ENCODE peak calls at places on chromosomes 5 and 9, in six cellular contexts. One of them, this sample, is unnamed.
A peak's percentile ranks its signal among the peaks of the same experiment; 100 is the strongest.

GRCh38 chr5:138960145-138960692 is 85.1 kb upstream of the LRRTM2 start:
- DNase-seq in SJSA1: no peak
- DNase-seq in uterus: no peak
- DNase-seq in transverse colon: no peak
- DNase-seq in CD8-positive, alpha-beta T cell: no peak
- DNase-seq in kidney: no peak
- DNase-seq in this sample: no peak

GRCh38 chr5:121658221-121658620 is 193.5 kb upstream of the FTMT start:
- DNase-seq in SJSA1: no peak
- DNase-seq in uterus: no peak
- DNase-seq in transverse colon: no peak
- DNase-seq in CD8-positive, alpha-beta T cell: no peak
- DNase-seq in kidney: no peak
- DNase-seq in this sample: no peak

GRCh38 chr9:114472765-114473446 is 32.4 kb downstream of the WHRN start:
- DNase-seq in SJSA1: no peak
- DNase-seq in uterus: no peak
- DNase-seq in transverse colon: no peak
- DNase-seq in CD8-positive, alpha-beta T cell: no peak
- DNase-seq in kidney: no peak
- DNase-seq in this sample: peak; percentile 36

GRCh38 chr5:111223790-111224560 is at the start of gene CAMK4:
- DNase-seq in SJSA1: peak; percentile 77
- DNase-seq in uterus: peak; percentile 51
- DNase-seq in transverse colon: peak; percentile 60
- DNase-seq in CD8-positive, alpha-beta T cell: peak; percentile 70
- DNase-seq in kidney: peak; percentile 90
- DNase-seq in this sample: peak; percentile 83

GRCh38 chr5:36692791-36693763 is 86.7 kb downstream of the SLC1A3 start:
- DNase-seq in SJSA1: peak; percentile 68
- DNase-seq in uterus: peak; percentile 30
- DNase-seq in transverse colon: peak; percentile 60
- DNase-seq in CD8-positive, alpha-beta T cell: no peak
- DNase-seq in kidney: peak; percentile 88
- DNase-seq in this sample: peak; percentile 68

GRCh38 chr9:128108784-128109709 is 18.5 kb downstream of the PTGES2 start:
- DNase-seq in SJSA1: no peak
- DNase-seq in uterus: no peak
- DNase-seq in transverse colon: peak; percentile 52
- DNase-seq in CD8-positive, alpha-beta T cell: no peak
- DNase-seq in kidney: peak; percentile 42
- DNase-seq in this sample: no peak

GRCh38 chr9:98118640-98119601 is at the start of gene TRIM14:
- DNase-seq in SJSA1: peak; percentile 71
- DNase-seq in uterus: peak; percentile 30
- DNase-seq in transverse colon: peak; percentile 85
- DNase-seq in CD8-positive, alpha-beta T cell: no peak
- DNase-seq in kidney: peak; percentile 87
- DNase-seq in this sample: peak; percentile 72

GRCh38 chr9:17906204-17906840 is 327.5 kb downstream of the SH3GL2 start:
- DNase-seq in SJSA1: no peak
- DNase-seq in uterus: peak; percentile 63
- DNase-seq in transverse colon: peak; percentile 59
- DNase-seq in CD8-positive, alpha-beta T cell: no peak
- DNase-seq in kidney: peak; percentile 86
- DNase-seq in this sample: no peak

GRCh38 chr5:135977375-135977928 is 22.7 kb upstream of the LECT2 start:
- DNase-seq in SJSA1: no peak
- DNase-seq in uterus: no peak
- DNase-seq in transverse colon: peak; percentile 78
- DNase-seq in CD8-positive, alpha-beta T cell: peak; percentile 9
- DNase-seq in kidney: peak; percentile 82
- DNase-seq in this sample: peak; percentile 45

GRCh38 chr5:155136451-155136850 is 122.9 kb downstream of the KIF4B start:
- DNase-seq in SJSA1: no peak
- DNase-seq in uterus: no peak
- DNase-seq in transverse colon: no peak
- DNase-seq in CD8-positive, alpha-beta T cell: no peak
- DNase-seq in kidney: no peak
- DNase-seq in this sample: no peak

GRCh38 chr5:76766746-76767145 is 50.8 kb downstream of the F2R start:
- DNase-seq in SJSA1: peak; percentile 21
- DNase-seq in uterus: no peak
- DNase-seq in transverse colon: no peak
- DNase-seq in CD8-positive, alpha-beta T cell: no peak
- DNase-seq in kidney: no peak
- DNase-seq in this sample: peak; percentile 63

GRCh38 chr5:8686707-8687106 is 817.8 kb downstream of the MTRR start:
- DNase-seq in SJSA1: no peak
- DNase-seq in uterus: no peak
- DNase-seq in transverse colon: no peak
- DNase-seq in CD8-positive, alpha-beta T cell: no peak
- DNase-seq in kidney: no peak
- DNase-seq in this sample: peak; percentile 69

GRCh38 chr5:16883801-16884200 is 52.3 kb downstream of the MYO10 start:
- DNase-seq in SJSA1: no peak
- DNase-seq in uterus: no peak
- DNase-seq in transverse colon: no peak
- DNase-seq in CD8-positive, alpha-beta T cell: no peak
- DNase-seq in kidney: no peak
- DNase-seq in this sample: no peak

GRCh38 chr5:148791334-148791667 is 35.1 kb upstream of the ADRB2 start:
- DNase-seq in SJSA1: no peak
- DNase-seq in uterus: no peak
- DNase-seq in transverse colon: no peak
- DNase-seq in CD8-positive, alpha-beta T cell: no peak
- DNase-seq in kidney: no peak
- DNase-seq in this sample: no peak

GRCh38 chr9:35110327-35110758 is 5.3 kb downstream of the ATOSB start:
- DNase-seq in SJSA1: peak; percentile 31
- DNase-seq in uterus: no peak
- DNase-seq in transverse colon: no peak
- DNase-seq in CD8-positive, alpha-beta T cell: no peak
- DNase-seq in kidney: peak; percentile 80
- DNase-seq in this sample: peak; percentile 64

GRCh38 chr5:36844305-36844704 is 32.3 kb upstream of the NIPBL start:
- DNase-seq in SJSA1: no peak
- DNase-seq in uterus: no peak
- DNase-seq in transverse colon: no peak
- DNase-seq in CD8-positive, alpha-beta T cell: no peak
- DNase-seq in kidney: no peak
- DNase-seq in this sample: no peak

DNA sequence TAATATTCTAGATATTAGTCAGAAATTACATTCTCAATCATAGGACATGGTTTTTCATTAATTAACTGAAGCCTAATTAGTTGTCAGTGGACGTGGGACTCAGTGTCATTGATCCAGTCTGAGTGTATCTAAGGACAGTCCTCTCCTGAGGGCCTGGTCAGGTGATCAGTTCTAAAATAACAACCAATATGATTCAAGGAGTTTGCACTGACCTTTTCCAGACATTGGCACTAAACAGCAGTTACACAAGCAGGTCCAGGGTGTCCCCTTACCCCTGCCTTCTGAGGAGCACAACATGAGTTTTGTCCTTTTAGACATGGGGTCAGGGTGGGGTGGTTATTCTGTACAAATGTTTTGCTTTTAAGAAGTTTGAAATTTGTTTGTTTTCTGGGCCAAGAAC is 97.8 kb downstream of the CMYA5 start:
- DNase-seq in SJSA1: no peak
- DNase-seq in uterus: no peak
- DNase-seq in transverse colon: no peak
- DNase-seq in CD8-positive, alpha-beta T cell: no peak
- DNase-seq in kidney: no peak
- DNase-seq in this sample: no peak
- H3K4me1 ChIP-seq in SJSA1: no peaks in the 10 kb centered on the region
- H3K4me1 ChIP-seq in uterus: no peaks in the 10 kb centered on the region
- H3K4me1 ChIP-seq in transverse colon: no peaks in the 10 kb centered on the region
- H3K4me1 ChIP-seq in CD8-positive, alpha-beta T cell: no peaks in the 10 kb centered on the region
- H3K4me1 ChIP-seq in kidney: peaks cover 8% of the 10 kb centered on the region
- H3K4me1 ChIP-seq in this sample: no peaks in the 10 kb centered on the region

GRCh38 chr5:179792612-179793469 is 945 bp upstream of the LTC4S start:
- DNase-seq in SJSA1: no peak
- DNase-seq in uterus: peak; percentile 22
- DNase-seq in transverse colon: no peak
- DNase-seq in CD8-positive, alpha-beta T cell: no peak
- DNase-seq in kidney: no peak
- DNase-seq in this sample: no peak

GRCh38 chr5:179791881-179792611 is 1.7 kb upstream of the LTC4S start:
- DNase-seq in SJSA1: no peak
- DNase-seq in uterus: no peak
- DNase-seq in transverse colon: no peak
- DNase-seq in CD8-positive, alpha-beta T cell: no peak
- DNase-seq in kidney: no peak
- DNase-seq in this sample: no peak

GRCh38 chr5:179794575-179794974 is 789 bp downstream of the LTC4S start:
- DNase-seq in SJSA1: no peak
- DNase-seq in uterus: no peak
- DNase-seq in transverse colon: no peak
- DNase-seq in CD8-positive, alpha-beta T cell: no peak
- DNase-seq in kidney: no peak
- DNase-seq in this sample: no peak

GRCh38 chr5:179794171-179794570 is 385 bp downstream of the LTC4S start:
- DNase-seq in SJSA1: no peak
- DNase-seq in uterus: peak; percentile 18
- DNase-seq in transverse colon: no peak
- DNase-seq in CD8-positive, alpha-beta T cell: no peak
- DNase-seq in kidney: no peak
- DNase-seq in this sample: no peak

DNA sequence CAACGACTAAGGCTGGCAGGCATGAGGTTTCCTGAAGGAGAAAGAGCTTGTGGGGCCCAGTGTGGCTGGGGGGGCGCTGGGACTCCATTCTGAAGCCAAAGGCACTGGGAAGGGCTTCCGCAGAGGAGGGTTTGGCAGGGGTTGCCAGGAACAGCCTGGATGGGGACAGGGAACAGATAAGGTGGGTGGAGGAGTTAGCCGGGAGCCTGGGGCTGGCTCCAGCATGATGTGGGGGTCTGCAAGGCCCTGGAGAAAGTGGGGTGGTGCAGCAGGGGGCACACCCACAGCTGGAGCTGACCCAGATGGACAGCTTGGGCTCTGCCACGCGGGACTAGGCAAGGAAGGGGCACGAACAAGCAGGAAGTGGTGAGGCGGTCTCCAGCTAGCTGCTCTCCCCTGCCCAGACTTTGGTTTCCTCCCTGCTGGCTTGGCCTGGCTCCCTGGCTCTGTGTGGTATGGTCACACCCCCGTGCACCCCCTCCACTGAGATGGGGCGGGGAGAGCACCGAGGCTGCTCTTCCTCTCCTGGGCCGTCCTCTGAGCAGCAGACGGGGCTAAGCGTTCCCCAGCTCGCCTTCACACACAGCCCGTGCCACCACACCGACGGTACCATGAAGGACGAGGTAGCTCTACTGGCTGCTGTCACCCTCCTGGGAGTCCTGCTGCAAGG is at the start of gene LTC4S:
- DNase-seq in SJSA1: no peak
- DNase-seq in uterus: peak; percentile 85
- DNase-seq in transverse colon: peak; percentile 65
- DNase-seq in CD8-positive, alpha-beta T cell: no peak
- DNase-seq in kidney: peak; percentile 93
- DNase-seq in this sample: peak; percentile 69
- H3K4me3 ChIP-seq in SJSA1: no peak within 1 kb of the TSS
- H3K4me3 ChIP-seq in uterus: no peak within 1 kb of the TSS
- H3K4me3 ChIP-seq in transverse colon: peak within 1 kb of the TSS; percentile 72
- H3K4me3 ChIP-seq in CD8-positive, alpha-beta T cell: peak within 1 kb of the TSS; percentile 50
- H3K4me3 ChIP-seq in kidney: peak within 1 kb of the TSS; percentile 54
- H3K4me3 ChIP-seq in this sample: no peak within 1 kb of the TSS

DNA sequence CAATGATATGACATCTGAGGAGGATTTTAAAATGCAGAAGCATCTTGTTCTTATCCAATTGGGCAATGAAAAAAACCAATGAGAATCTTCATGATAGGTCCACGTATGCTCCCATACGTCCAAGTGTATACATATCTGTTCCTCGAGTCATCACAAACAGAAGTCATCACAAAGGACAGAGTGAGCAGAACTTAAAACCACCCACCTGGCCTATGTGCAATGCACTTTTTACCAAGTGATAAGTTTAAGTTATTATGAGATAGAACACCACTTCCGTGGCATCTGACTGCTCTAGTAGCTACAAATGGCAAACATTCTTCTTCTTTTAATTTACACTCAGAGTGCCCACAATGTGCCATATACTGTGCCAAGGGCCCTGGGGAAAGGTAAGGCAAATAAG is 82.4 kb downstream of the PPP2R2B start:
- DNase-seq in SJSA1: no peak
- DNase-seq in uterus: no peak
- DNase-seq in transverse colon: no peak
- DNase-seq in CD8-positive, alpha-beta T cell: no peak
- DNase-seq in kidney: no peak
- DNase-seq in this sample: peak; percentile 8
- H3K4me1 ChIP-seq in SJSA1: no peaks in the 10 kb centered on the region
- H3K4me1 ChIP-seq in uterus: no peaks in the 10 kb centered on the region
- H3K4me1 ChIP-seq in transverse colon: no peaks in the 10 kb centered on the region
- H3K4me1 ChIP-seq in CD8-positive, alpha-beta T cell: no peaks in the 10 kb centered on the region
- H3K4me1 ChIP-seq in kidney: no peaks in the 10 kb centered on the region
- H3K4me1 ChIP-seq in this sample: no peaks in the 10 kb centered on the region

GRCh38 chr5:15808577-15808976 is 308.6 kb downstream of the FBXL7 start:
- DNase-seq in SJSA1: no peak
- DNase-seq in uterus: no peak
- DNase-seq in transverse colon: no peak
- DNase-seq in CD8-positive, alpha-beta T cell: no peak
- DNase-seq in kidney: no peak
- DNase-seq in this sample: no peak
- H3K4me3 ChIP-seq in SJSA1: no peak overlapping the region
- H3K4me3 ChIP-seq in uterus: no peak overlapping the region
- H3K4me3 ChIP-seq in transverse colon: no peak overlapping the region
- H3K4me3 ChIP-seq in CD8-positive, alpha-beta T cell: no peak overlapping the region
- H3K4me3 ChIP-seq in kidney: no peak overlapping the region
- H3K4me3 ChIP-seq in this sample: no peak overlapping the region

DNA sequence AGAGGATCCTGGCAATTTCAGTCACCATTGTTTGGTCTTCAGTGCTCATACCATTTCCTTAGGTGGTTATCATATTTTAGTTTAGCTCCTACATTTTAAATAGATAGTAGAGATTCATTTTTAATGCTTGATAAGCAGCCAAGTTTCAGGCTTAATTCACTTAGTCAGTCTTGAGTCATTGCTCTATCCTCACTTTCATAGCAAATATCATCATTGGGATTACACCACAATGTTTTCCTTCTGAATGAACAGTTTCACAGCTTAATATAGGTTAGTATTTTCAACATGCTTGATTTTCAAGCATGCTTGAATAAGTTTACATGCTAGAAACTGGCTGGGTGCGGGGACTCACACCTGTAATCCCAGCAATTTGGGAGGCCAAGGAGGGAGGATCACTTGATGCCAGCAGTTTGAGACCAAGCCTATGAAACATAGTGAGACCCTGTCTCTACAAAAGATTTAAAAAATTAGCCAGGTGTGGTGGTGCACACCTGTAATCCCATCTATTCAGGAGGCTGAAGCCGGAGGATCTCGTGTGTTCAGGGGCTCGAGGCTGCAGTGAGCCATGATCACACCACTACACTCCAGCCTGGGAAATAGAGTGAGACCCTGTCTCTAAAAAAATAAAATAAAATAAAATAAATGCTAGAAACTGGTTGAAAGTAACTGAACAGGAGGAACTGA is 339.9 kb downstream of the ADGRV1 start:
- DNase-seq in SJSA1: no peak
- DNase-seq in uterus: no peak
- DNase-seq in transverse colon: no peak
- DNase-seq in CD8-positive, alpha-beta T cell: no peak
- DNase-seq in kidney: no peak
- DNase-seq in this sample: peak; percentile 15
- H3K4me1 ChIP-seq in SJSA1: no peaks in the 10 kb centered on the region
- H3K4me1 ChIP-seq in uterus: no peaks in the 10 kb centered on the region
- H3K4me1 ChIP-seq in transverse colon: no peaks in the 10 kb centered on the region
- H3K4me1 ChIP-seq in CD8-positive, alpha-beta T cell: no peaks in the 10 kb centered on the region
- H3K4me1 ChIP-seq in kidney: no peaks in the 10 kb centered on the region
- H3K4me1 ChIP-seq in this sample: no peaks in the 10 kb centered on the region

This sample was measured in fibroblast of lung.